ENCODE peak calls at places on chromosomes 2 and 18, in nine cellular contexts. W, O, E, C, J, G, K, I and D are unnamed samples.
A peak's percentile ranks its signal among the peaks of the same experiment; 100 is the strongest.

GRCh38 chr2:164620873-164621760 is at the start of gene GRB14:
- DNase-seq in C (no peak), I (peak; percentile 45), K (no peak), W (peak; percentile 78), J (no peak), E (peak; percentile 92), G (no peak), O (peak; percentile 89), D (no peak)

GRCh38 chr2:224538739-224539138 is 46.4 kb downstream of the CUL3 start:
- DNase-seq in J (no peak), C (no peak), G (no peak), I (no peak), W (no peak), O (no peak), K (no peak), E (no peak), D (no peak)

GRCh38 chr2:196233033-196233807 is 61.8 kb upstream of the STK17B start:
- DNase-seq in W (peak; percentile 5), I (peak; percentile 50), C (no peak), J (no peak), K (no peak), G (no peak), O (no peak), E (no peak), D (no peak)

GRCh38 chr2:162300271-162300670 is 18.2 kb downstream of the IFIH1 start:
- DNase-seq in C (no peak), E (no peak), K (no peak), O (no peak), J (no peak), W (no peak), I (no peak), G (no peak), D (no peak)

GRCh38 chr2:102027036-102027702 is 35.4 kb downstream of the IL1R2 start:
- DNase-seq in I (no peak), E (no peak), G (no peak), C (no peak), O (no peak), W (no peak), J (no peak), K (peak; percentile 42), D (no peak)

GRCh38 chr18:54647176-54647575 is 56.1 kb downstream of the DYNAP start:
- DNase-seq in E (no peak), O (no peak), K (no peak), J (no peak), W (no peak), G (peak; percentile 7), I (no peak), C (no peak), D (no peak)

GRCh38 chr2:183038341-183039300 is at the start of gene NCKAP1:
- DNase-seq in K (peak; percentile 87), E (peak; percentile 93), W (peak; percentile 62), I (peak; percentile 94), G (peak; percentile 92), C (peak; percentile 43), J (peak; percentile 89), O (peak; percentile 97), D (peak; percentile 81)

GRCh38 chr2:170408461-170409163 is 230.7 kb downstream of the MYO3B start:
- DNase-seq in O (no peak), K (no peak), E (no peak), I (no peak), J (no peak), W (no peak), G (no peak), C (no peak), D (no peak)

GRCh38 chr2:44680983-44681481 is 260.5 kb upstream of the SIX3 start:
- DNase-seq in O (no peak), E (no peak), I (no peak), C (no peak), W (no peak), G (no peak), K (no peak), J (no peak), D (no peak)

GRCh38 chr2:19671907-19672306 is 229.9 kb downstream of the TTC32 start:
- DNase-seq in I (no peak), J (no peak), W (no peak), E (no peak), O (no peak), G (no peak), K (no peak), C (no peak), D (no peak)

GRCh38 chr18:48405971-48406370 is 3.2 kb downstream of the ZBTB7C start:
- DNase-seq in I (no peak), E (no peak), W (no peak), C (no peak), J (no peak), G (no peak), O (no peak), K (no peak), D (no peak)

GRCh38 chr2:233289590-233290424 is 17.8 kb upstream of the SAG start:
- DNase-seq in G (no peak), C (no peak), E (no peak), J (no peak), W (no peak), O (no peak), I (no peak), K (no peak), D (no peak)

GRCh38 chr2:224545884-224546644 is 39.1 kb downstream of the CUL3 start:
- DNase-seq in C (no peak), K (no peak), O (no peak), J (no peak), W (no peak), G (peak; percentile 7), I (no peak), E (no peak), D (no peak)

GRCh38 chr2:11720752-11721151 is 25.7 kb upstream of the LPIN1 start:
- DNase-seq in W (no peak), J (no peak), C (no peak), G (no peak), O (no peak), K (no peak), I (no peak), E (no peak), D (no peak)

GRCh38 chr2:219571311-219572236 is at the start of gene OBSL1:
- DNase-seq in E (no peak), W (peak; percentile 52), G (peak; percentile 85), C (no peak), O (peak; percentile 85), K (peak; percentile 63), J (peak; percentile 72), I (peak; percentile 63), D (no peak)

GRCh38 chr2:164847966-164848365 is 6.3 kb upstream of the COBLL1 start:
- DNase-seq in I (no peak), W (no peak), C (no peak), E (no peak), K (no peak), G (no peak), J (no peak), O (no peak), D (no peak)

GRCh38 chr2:1817256-1818127 is 73.2 kb upstream of the PXDN start:
- DNase-seq in J (peak; percentile 81), C (peak; percentile 79), I (peak; percentile 77), W (peak; percentile 85), E (peak; percentile 85), G (peak; percentile 87), K (peak; percentile 96), O (peak; percentile 93), D (peak; percentile 42)

GRCh38 chr2:224173882-224174415 is 134.9 kb upstream of the SERPINE2 start:
- DNase-seq in K (no peak), I (no peak), O (no peak), W (no peak), G (no peak), J (no peak), E (no peak), C (no peak), D (no peak)

DNA sequence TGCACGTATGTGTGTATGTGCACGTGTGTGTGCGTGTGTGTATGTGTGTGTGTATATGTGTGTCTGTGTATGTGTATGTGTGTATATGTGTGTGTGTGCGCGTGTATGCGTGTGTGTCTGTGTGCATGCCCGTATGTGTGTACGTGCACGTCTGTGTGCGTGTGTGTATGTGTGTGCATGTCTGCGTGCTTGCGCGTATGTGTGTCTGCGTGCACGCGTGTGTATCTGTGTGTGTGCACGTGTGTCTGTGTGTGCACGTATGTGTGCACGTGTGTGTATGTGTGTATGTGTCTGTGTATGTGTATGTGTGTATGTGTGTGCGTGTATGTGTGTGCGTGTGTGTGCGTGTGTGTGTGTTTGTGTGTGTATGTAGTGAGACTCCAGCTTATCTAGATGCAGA is 97.5 kb upstream of the SPATS2L start:
- DNase-seq in C (no peak), G (no peak), I (no peak), J (no peak), O (no peak), W (no peak), E (no peak), K (no peak), D (no peak)
- H3K27ac ChIP-seq in C (no peak overlapping the region), G (no peak overlapping the region), I (no peak overlapping the region), J (no peak overlapping the region), O (no peak overlapping the region), W (no peak overlapping the region), E (no peak overlapping the region), K (no peak overlapping the region), D (no peak overlapping the region)

GRCh38 chr2:64404743-64405142 is 49.2 kb upstream of the LGALSL start:
- DNase-seq in K (peak; percentile 48), W (no peak), E (peak; percentile 73), I (peak; percentile 46), C (no peak), J (no peak), G (peak; percentile 21), O (no peak), D (no peak)
- H3K4me1 ChIP-seq in K (no peaks in the 10 kb centered on the region), W (peaks cover 31% of the 10 kb centered on the region), E (peaks cover 55% of the 10 kb centered on the region), I (peaks cover 56% of the 10 kb centered on the region), C (peaks cover 22% of the 10 kb centered on the region), J (no peaks in the 10 kb centered on the region), G (peaks cover 22% of the 10 kb centered on the region), O (peaks cover 59% of the 10 kb centered on the region), D (no peaks in the 10 kb centered on the region)

GRCh38 chr2:217990389-217990788 is 12.4 kb downstream of the TNS1 start:
- DNase-seq in J (no peak), G (no peak), E (no peak), C (no peak), I (no peak), O (no peak), K (no peak), W (no peak), D (peak; percentile 15)

GRCh38 chr2:217990791-217991465 is 11.9 kb downstream of the TNS1 start:
- DNase-seq in G (no peak), E (no peak), I (no peak), C (no peak), J (no peak), O (no peak), K (no peak), W (no peak), D (no peak)

GRCh38 chr2:217988840-217989204 is 14.0 kb downstream of the TNS1 start:
- DNase-seq in E (no peak), I (no peak), W (no peak), O (no peak), J (no peak), G (no peak), C (no peak), K (no peak), D (no peak)

GRCh38 chr2:217988014-217988839 is 14.6 kb downstream of the TNS1 start:
- DNase-seq in J (peak; percentile 92), O (no peak), W (peak; percentile 61), I (peak; percentile 95), E (peak; percentile 86), C (no peak), K (peak; percentile 91), G (peak; percentile 68), D (peak; percentile 21)

GRCh38 chr2:217989221-217989948 is 13.4 kb downstream of the TNS1 start:
- DNase-seq in E (no peak), K (no peak), C (no peak), I (no peak), O (no peak), J (no peak), G (no peak), W (no peak), D (no peak)
- H3K27ac ChIP-seq in E (no peak overlapping the region), K (peak overlapping the region; percentile 32), C (peak overlapping the region; percentile 60), I (peak overlapping the region; percentile 82), O (peak overlapping the region; percentile 75), J (peak overlapping the region; percentile 90), G (no peak overlapping the region), W (no peak overlapping the region), D (no peak overlapping the region)

GRCh38 chr2:222613715-222614331 is 42.1 kb downstream of the FARSB start:
- DNase-seq in O (no peak), I (no peak), J (no peak), K (no peak), E (no peak), W (peak; percentile 71), G (peak; percentile 36), C (no peak), D (no peak)
- H3K4me1 ChIP-seq in O (no peaks in the 10 kb centered on the region), I (no peaks in the 10 kb centered on the region), J (no peaks in the 10 kb centered on the region), K (no peaks in the 10 kb centered on the region), E (no peaks in the 10 kb centered on the region), W (no peaks in the 10 kb centered on the region), G (no peaks in the 10 kb centered on the region), C (no peaks in the 10 kb centered on the region), D (no peaks in the 10 kb centered on the region)